ENCODE peak calls at places on chromosomes 3 and 15, in four cellular contexts. One of them, this sample, is unnamed.

GRCh38 chr3:31448035-31448881 is 84.5 kb upstream of the STT3B start:
- DNase-seq in stimulated activated CD4-positive, alpha-beta T cell treated with anti-CD3 and anti-CD28 coated beads, TNF-alpha, amount 100 ng/mL, for 4 hours: no peak
- DNase-seq in ACHN: peak; percentile 22
- DNase-seq in AML-193: peak; percentile 5
- DNase-seq in this sample: no peak

GRCh38 chr3:5160926-5161858 is 26.3 kb upstream of the EDEM1 start:
- DNase-seq in AML-193: no peak
- DNase-seq in stimulated activated CD4-positive, alpha-beta T cell treated with anti-CD3 and anti-CD28 coated beads, TNF-alpha, amount 100 ng/mL, for 4 hours: no peak
- DNase-seq in ACHN: no peak
- DNase-seq in this sample: no peak

GRCh38 chr3:59809750-59810444 is 760.1 kb upstream of the CFAP20DC start:
- DNase-seq in ACHN: peak; percentile 28
- DNase-seq in AML-193: peak; percentile 62
- DNase-seq in stimulated activated CD4-positive, alpha-beta T cell treated with anti-CD3 and anti-CD28 coated beads, TNF-alpha, amount 100 ng/mL, for 4 hours: no peak
- DNase-seq in this sample: no peak

GRCh38 chr3:197926418-197926817 is 23.6 kb upstream of the RPL35A start:
- DNase-seq in stimulated activated CD4-positive, alpha-beta T cell treated with anti-CD3 and anti-CD28 coated beads, TNF-alpha, amount 100 ng/mL, for 4 hours: no peak
- DNase-seq in AML-193: no peak
- DNase-seq in ACHN: no peak
- DNase-seq in this sample: no peak

GRCh38 chr15:40155270-40155910 is 5.5 kb upstream of the BUB1B start:
- DNase-seq in stimulated activated CD4-positive, alpha-beta T cell treated with anti-CD3 and anti-CD28 coated beads, TNF-alpha, amount 100 ng/mL, for 4 hours: no peak
- DNase-seq in ACHN: no peak
- DNase-seq in AML-193: no peak
- DNase-seq in this sample: no peak

GRCh38 chr3:25831578-25831977 is 41.7 kb downstream of the OXSM start:
- DNase-seq in AML-193: peak; percentile 69
- DNase-seq in stimulated activated CD4-positive, alpha-beta T cell treated with anti-CD3 and anti-CD28 coated beads, TNF-alpha, amount 100 ng/mL, for 4 hours: no peak
- DNase-seq in ACHN: peak; percentile 49
- DNase-seq in this sample: no peak

GRCh38 chr15:67531379-67532059 is 10.6 kb downstream of the C15orf61 start:
- DNase-seq in AML-193: no peak
- DNase-seq in ACHN: no peak
- DNase-seq in stimulated activated CD4-positive, alpha-beta T cell treated with anti-CD3 and anti-CD28 coated beads, TNF-alpha, amount 100 ng/mL, for 4 hours: no peak
- DNase-seq in this sample: no peak

GRCh38 chr15:38080651-38081271 is 146.3 kb downstream of the TMCO5A start:
- DNase-seq in AML-193: no peak
- DNase-seq in stimulated activated CD4-positive, alpha-beta T cell treated with anti-CD3 and anti-CD28 coated beads, TNF-alpha, amount 100 ng/mL, for 4 hours: no peak
- DNase-seq in ACHN: no peak
- DNase-seq in this sample: no peak

This sample was measured in memory B cell.